ENCODE peak calls at places on chromosomes 4 and X, in nine cellular contexts. U is HCT116; L is GM12878; X is CD8-positive, alpha-beta memory T cell; D is lower lobe of right lung; N is tibial artery; M is kidney; H is upper lobe of right lung; Q is lung. J is an unnamed sample. For H3K9me3, the result is how much of the 10 kb centered on the place peaks cover.

GRCh38 chr4:6221851-6222760 is 21.8 kb upstream of the JAKMIP1 start:
- DNase-seq in M (peak), D (no peak), H (peak), L (no peak), X (peak), N (peak), Q (no peak), U (peak), J (no peak)

GRCh38 chrX:17812763-17813162 is 48.3 kb downstream of the RAI2 start:
- DNase-seq in N (no peak), X (no peak), M (no peak), H (no peak), Q (no peak), U (no peak), L (no peak), D (no peak), J (no peak)

GRCh38 chr4:53693408-53693807 is 102.1 kb upstream of the LNX1 start:
- DNase-seq in D (no peak), U (no peak), L (no peak), H (no peak), X (no peak), M (no peak), Q (no peak), N (no peak), J (no peak)

GRCh38 chr4:26220704-26221103 is 100.1 kb upstream of the RBPJ start:
- DNase-seq in N (no peak), Q (no peak), L (no peak), D (no peak), X (no peak), H (no peak), U (no peak), M (no peak), J (no peak)

GRCh38 chrX:150085881-150086280 is 147.6 kb upstream of the EOLA2 start:
- DNase-seq in Q (no peak), L (no peak), M (no peak), U (no peak), N (no peak), D (no peak), X (no peak), H (no peak), J (no peak)

GRCh38 chrX:14508025-14508690 is 21.2 kb upstream of the GLRA2 start:
- DNase-seq in D (no peak), H (no peak), M (no peak), X (no peak), Q (no peak), N (no peak), L (no peak), U (no peak), J (no peak)

GRCh38 chr4:100422911-100423310 is 94.9 kb downstream of the EMCN start:
- DNase-seq in D (no peak), H (no peak), X (no peak), L (no peak), N (no peak), U (no peak), M (no peak), Q (no peak), J (no peak)

GRCh38 chr4:137390707-137391106 is 141.6 kb downstream of the PCDH18 start:
- DNase-seq in N (no peak), L (no peak), X (no peak), D (no peak), H (no peak), Q (no peak), M (no peak), U (no peak), J (no peak)

GRCh38 chrX:110394653-110395052 is 36.0 kb downstream of the RTL9 start:
- DNase-seq in N (no peak), L (no peak), M (no peak), U (no peak), H (no peak), X (no peak), Q (no peak), D (no peak), J (no peak)

GRCh38 chr4:62709618-62710252 is 1509.6 kb downstream of the ADGRL3 start:
- DNase-seq in U (no peak), X (no peak), M (no peak), H (no peak), D (no peak), L (no peak), N (no peak), Q (no peak), J (no peak)

GRCh38 chrX:37745354-37745753 is 34.5 kb upstream of the CYBB start:
- DNase-seq in M (peak), D (peak), U (peak), L (peak), X (peak), N (peak), H (peak), Q (peak), J (peak)

GRCh38 chrX:77160301-77160700 is 286.9 kb upstream of the FGF16 start:
- DNase-seq in U (no peak), Q (no peak), X (no peak), D (no peak), N (no peak), H (peak), L (no peak), M (no peak), J (no peak)

GRCh38 chr4:173578956-173579355 is 48.9 kb upstream of the HAND2 start:
- DNase-seq in Q (no peak), X (no peak), L (no peak), N (no peak), M (no peak), D (no peak), U (no peak), H (no peak), J (no peak)

GRCh38 chrX:39896951-39897740 is 200.6 kb downstream of the BCOR start:
- DNase-seq in U (no peak), L (no peak), D (peak), Q (peak), X (no peak), M (no peak), N (peak), H (no peak), J (peak)

GRCh38 chrX:153463556-153463955 is 6.8 kb downstream of the HAUS7 start:
- DNase-seq in U (no peak), Q (no peak), L (no peak), M (peak), X (no peak), H (no peak), D (no peak), N (no peak), J (no peak)

GRCh38 chr4:173370130-173370476 is 651 bp upstream of the SAP30 start:
- DNase-seq in Q (peak), N (peak), X (peak), H (peak), U (no peak), M (peak), L (no peak), D (peak), J (peak)

GRCh38 chr4:80302616-80303223 is 32.8 kb upstream of the CFAP299 start:
- DNase-seq in H (no peak), Q (no peak), X (no peak), M (no peak), D (no peak), L (no peak), N (no peak), U (no peak), J (no peak)

GRCh38 chr4:80306255-80306654 is 29.3 kb upstream of the CFAP299 start:
- DNase-seq in N (no peak), X (no peak), M (no peak), U (no peak), L (no peak), D (no peak), Q (no peak), H (no peak), J (no peak)

GRCh38 chr4:80305466-80305865 is 30.1 kb upstream of the CFAP299 start:
- DNase-seq in H (no peak), U (no peak), L (no peak), X (no peak), N (no peak), Q (no peak), D (no peak), M (no peak), J (no peak)

GRCh38 chr4:80307183-80307735 is 28.3 kb upstream of the CFAP299 start:
- DNase-seq in D (no peak), L (no peak), N (no peak), H (no peak), U (no peak), X (no peak), Q (no peak), M (no peak), J (no peak)

GRCh38 chr4:80301884-80302283 is 33.6 kb upstream of the CFAP299 start:
- DNase-seq in L (no peak), M (no peak), D (no peak), H (no peak), U (no peak), N (no peak), X (no peak), Q (no peak), J (no peak)
- H3K27ac ChIP-seq in L (no peak), M (no peak), D (no peak), H (no peak), U (no peak), N (no peak), X (no peak), Q (no peak), J (no peak)

DNA sequence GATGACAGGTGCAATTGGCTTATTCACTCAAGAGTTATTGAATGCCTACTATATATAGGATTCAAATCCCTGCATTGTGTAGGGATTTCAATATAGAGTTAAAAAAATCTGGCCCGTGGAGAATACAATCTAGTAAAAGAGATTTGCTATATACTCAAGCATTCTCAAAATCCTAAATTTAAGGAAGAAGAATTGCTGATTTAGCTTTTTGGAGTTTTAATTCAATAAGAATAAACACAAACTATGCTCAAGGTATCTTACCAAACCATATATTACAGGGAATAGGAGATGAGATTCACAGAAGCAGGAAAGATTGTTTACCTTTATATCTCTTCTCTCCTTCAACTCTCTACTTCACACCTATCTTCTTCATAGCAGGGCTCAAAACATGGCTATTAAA is 476.8 kb downstream of the PACRGL start:
- DNase-seq in X (no peak), L (no peak), M (no peak), H (no peak), D (no peak), U (no peak), N (no peak), Q (no peak), J (no peak)
- H3K9me3 ChIP-seq in X (under half), L (under half), M (under half), H (under half), D (under half), U (under half), N (under half), Q (under half), J (under half)

GRCh38 chrX:70322784-70323183 is 32.9 kb downstream of the KIF4A start:
- DNase-seq in Q (no peak), L (no peak), X (no peak), D (no peak), U (no peak), H (no peak), M (no peak), N (no peak), J (no peak)
- H3K4me3 ChIP-seq in Q (no peak), L (no peak), X (no peak), D (no peak), U (no peak), H (no peak), M (no peak), N (no peak), J (no peak)

GRCh38 chr4:119317996-119318395 is 3.9 kb downstream of the FABP2 start:
- DNase-seq in U (no peak), H (no peak), M (no peak), D (no peak), L (no peak), N (no peak), X (no peak), Q (no peak), J (no peak)

GRCh38 chr4:119321921-119322687 is at the start of gene FABP2:
- DNase-seq in M (no peak), D (no peak), L (no peak), X (no peak), N (no peak), U (no peak), H (no peak), Q (no peak), J (no peak)
- H3K27ac ChIP-seq in M (no peak), D (no peak), L (no peak), X (no peak), N (no peak), U (no peak), H (no peak), Q (no peak), J (no peak)

GRCh38 chr4:141587897-141588296 is 48.5 kb upstream of the IL15 start:
- DNase-seq in M (no peak), Q (no peak), X (no peak), D (no peak), L (no peak), N (no peak), U (no peak), H (no peak), J (no peak)
- H3K9me3 ChIP-seq in M (under half), Q (under half), X (under half), D (under half), L (under half), N (under half), U (under half), H (under half), J (under half)

DNA sequence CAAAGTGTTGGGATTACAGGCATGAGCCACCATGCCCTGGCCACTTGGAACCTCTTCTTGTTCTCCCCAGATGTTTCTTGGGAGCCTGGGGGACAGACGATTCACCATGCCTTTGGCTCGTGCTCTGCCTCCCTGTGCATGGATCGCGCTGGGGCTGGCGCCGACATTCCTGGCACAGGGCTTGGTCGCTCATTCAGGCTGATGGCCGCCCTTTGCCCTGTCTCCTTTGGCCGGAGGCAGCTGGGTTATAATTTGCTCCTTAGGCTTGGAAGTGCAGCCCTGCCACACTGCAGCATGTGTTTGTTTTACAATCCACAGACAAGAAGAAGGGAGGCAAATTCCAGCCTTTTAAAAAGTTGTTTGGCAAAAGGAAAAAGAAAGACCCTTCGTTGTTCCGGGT is 115.3 kb downstream of the AASDH start:
- DNase-seq in U (no peak), H (no peak), Q (no peak), L (no peak), D (no peak), N (no peak), X (no peak), M (no peak), J (no peak)
- H3K4me3 ChIP-seq in U (no peak), H (no peak), Q (no peak), L (no peak), D (no peak), N (no peak), X (no peak), M (no peak), J (no peak)

DNA sequence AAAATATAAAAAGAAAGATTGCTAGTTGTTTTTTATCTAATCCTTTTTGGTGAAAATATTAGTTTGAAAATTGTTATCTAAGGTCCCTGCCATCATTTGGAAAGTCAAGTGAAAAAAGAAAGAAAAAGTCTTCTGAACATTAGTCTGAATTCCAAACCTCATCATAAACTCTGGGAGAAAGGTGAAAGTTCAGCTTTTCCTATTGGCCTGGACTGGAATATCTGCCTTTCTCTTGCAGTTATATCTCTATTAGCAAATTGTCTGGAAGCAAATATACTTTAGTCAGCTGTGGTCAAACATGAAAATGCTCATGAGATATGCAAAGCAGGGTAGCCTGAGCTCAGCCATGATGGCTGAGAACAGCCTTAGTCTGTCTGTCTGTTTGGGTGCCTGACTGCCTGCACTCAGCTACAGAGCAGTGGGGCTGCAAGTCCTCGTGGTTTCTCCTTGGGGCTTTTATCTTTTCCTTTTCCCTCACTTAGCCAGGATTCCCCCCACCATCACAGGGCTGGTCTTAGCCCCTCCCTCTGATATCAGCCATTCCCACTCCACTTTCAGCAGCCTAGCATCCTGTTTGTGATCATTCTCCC is 19.5 kb upstream of the PGRMC2 start:
- DNase-seq in L (no peak), D (no peak), X (no peak), M (no peak), N (no peak), U (no peak), H (no peak), Q (no peak), J (no peak)
- H3K27ac ChIP-seq in L (no peak), D (no peak), X (no peak), M (no peak), N (no peak), U (no peak), H (no peak), Q (no peak), J (no peak)

DNA sequence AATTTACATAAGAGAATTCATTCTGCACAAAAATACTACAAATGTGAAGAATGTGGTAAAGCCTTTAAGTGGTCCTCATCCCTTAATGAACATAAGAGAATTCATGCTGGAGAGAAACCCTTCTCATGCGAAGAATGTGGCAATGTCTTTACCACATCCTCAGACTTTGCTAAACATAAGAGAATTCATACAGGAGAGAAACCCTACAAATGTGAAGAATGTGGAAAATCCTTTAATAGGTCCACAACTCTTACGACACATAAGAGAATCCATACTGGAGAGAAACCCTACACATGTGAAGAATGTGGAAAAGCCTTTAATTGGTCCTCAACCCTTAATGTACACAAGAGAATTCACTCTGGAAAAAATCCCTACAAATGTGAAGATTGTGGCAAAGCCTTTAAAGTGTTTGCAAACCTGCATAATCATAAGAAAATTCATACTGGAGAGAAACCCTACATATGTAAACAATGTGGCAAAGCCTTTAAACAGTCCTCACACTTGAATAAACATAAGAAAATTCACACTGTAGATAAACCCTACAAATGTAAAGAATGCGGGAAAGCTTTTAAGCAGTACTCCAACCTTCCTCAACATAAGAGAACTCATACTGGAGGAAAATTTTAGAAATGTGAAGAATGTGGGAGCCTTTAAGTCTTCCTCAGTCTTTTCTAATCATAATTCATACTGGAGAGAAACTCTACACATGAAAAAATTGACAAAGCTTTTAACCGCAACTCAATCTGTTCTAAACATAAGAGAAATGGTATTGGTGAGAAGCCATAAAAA is 37.4 kb downstream of the ZNF718 start:
- DNase-seq in Q (no peak), M (no peak), D (no peak), L (no peak), H (no peak), N (no peak), U (no peak), X (no peak), J (no peak)
- H3K9me3 ChIP-seq in Q (under half), M (half or more), D (half or more), L (under half), H (half or more), N (half or more), U (under half), X (under half), J (under half)

DNA sequence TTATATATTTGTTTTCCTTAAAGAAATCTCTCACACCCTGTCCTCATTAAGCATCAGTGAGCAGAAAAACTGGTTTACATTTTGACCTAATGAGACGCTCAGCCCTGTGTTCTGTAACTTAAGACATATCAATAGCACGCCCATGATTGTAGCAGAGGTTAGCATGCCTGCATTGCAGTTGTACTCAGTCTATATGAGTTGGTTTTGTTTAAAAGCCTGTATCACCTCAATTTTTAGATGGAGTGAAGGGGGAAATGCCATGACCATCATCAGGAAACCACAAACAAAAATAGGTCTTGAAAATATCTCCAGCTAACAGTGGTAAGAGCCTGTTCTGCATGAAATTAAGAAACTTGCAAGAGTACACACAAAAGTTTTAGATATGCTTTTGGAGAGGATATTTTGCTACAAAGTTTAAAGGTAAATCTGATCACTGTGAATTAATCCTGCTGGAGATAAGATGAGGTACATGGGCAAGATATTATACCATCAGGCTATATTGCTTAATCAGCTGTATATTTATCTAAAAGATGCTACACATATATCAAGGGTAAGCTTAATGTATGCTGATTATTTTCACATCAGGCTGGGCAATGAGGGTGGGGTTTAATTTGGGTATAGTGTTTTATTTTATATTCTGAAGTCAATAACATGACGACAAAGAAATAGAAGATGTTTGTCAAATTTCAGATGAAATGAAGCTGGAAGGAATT is 13.1 kb upstream of the COQ2 start:
- DNase-seq in X (no peak), N (no peak), H (no peak), Q (no peak), D (no peak), U (no peak), L (no peak), M (no peak), J (no peak)
- H3K4me3 ChIP-seq in X (no peak), N (no peak), H (no peak), Q (no peak), D (no peak), U (no peak), L (no peak), M (no peak), J (no peak)

J was measured in aorta.